ENCODE peak calls at places on chromosome 1, in five cellular contexts. N, T, L, D and Z are unnamed samples.

GRCh38 chr1:212225416-212225815 is 59.8 kb upstream of the PPP2R5A start:
- DNase-seq in N (no peak), T (no peak), L (no peak), D (no peak), Z (no peak)

GRCh38 chr1:10905841-10906655 is 106.4 kb upstream of the TARDBP start:
- DNase-seq in N (no peak), T (no peak), L (no peak), D (peak; percentile 22), Z (no peak)

GRCh38 chr1:177864530-177865305 is 105.1 kb downstream of the SEC16B start:
- DNase-seq in N (peak; percentile 63), T (peak; percentile 44), L (no peak), D (no peak), Z (no peak)

GRCh38 chr1:108854226-108855019 is 2.5 kb downstream of the AKNAD1 start:
- DNase-seq in N (peak; percentile 54), T (peak; percentile 76), L (no peak), D (no peak), Z (no peak)

GRCh38 chr1:241902376-241903067 is 54.5 kb downstream of the EXO1 start:
- DNase-seq in N (no peak), T (peak; percentile 33), L (no peak), D (no peak), Z (no peak)

GRCh38 chr1:245822997-245823396 is 668.2 kb downstream of the KIF26B start:
- DNase-seq in N (peak; percentile 87), T (peak; percentile 98), L (no peak), D (no peak), Z (no peak)

GRCh38 chr1:32695098-32695904 is 7.3 kb downstream of the SYNC start:
- DNase-seq in N (peak; percentile 85), T (peak; percentile 92), L (no peak), D (no peak), Z (peak; percentile 66)

GRCh38 chr1:236016083-236016482 is 48.8 kb downstream of the NID1 start:
- DNase-seq in N (peak; percentile 53), T (peak; percentile 74), L (no peak), D (no peak), Z (no peak)

GRCh38 chr1:227729144-227729880 is 5.8 kb downstream of the JMJD4 start:
- DNase-seq in N (no peak), T (no peak), L (no peak), D (no peak), Z (no peak)

GRCh38 chr1:228325267-228325666 is 81.4 kb downstream of the TRIM11 start:
- DNase-seq in N (no peak), T (no peak), L (no peak), D (no peak), Z (no peak)

GRCh38 chr1:87436534-87436933 is 107.9 kb downstream of the LMO4 start:
- DNase-seq in N (no peak), T (no peak), L (no peak), D (no peak), Z (no peak)